ENCODE peak calls at places on chromosomes 2 and 18, in nine cellular contexts. A is uterus; Y is CD8-positive, alpha-beta memory T cell; M is cardiac muscle cell; N is upper lobe of right lung; Z is astrocyte; F is dorsolateral prefrontal cortex; J is endodermal cell; R is CD4-positive, alpha-beta memory T cell. H is an unnamed sample.

GRCh38 chr2:65416945-65417344 is 15.5 kb downstream of the SPRED2 start:
- DNase-seq in Z (no peak), M (no peak), Y (no peak), A (no peak), J (no peak), F (no peak), N (no peak), R (no peak), H (no peak)

GRCh38 chr2:82120120-82120519 is 1815.6 kb upstream of the LRRTM1 start:
- DNase-seq in M (no peak), R (no peak), J (no peak), A (no peak), F (no peak), Y (no peak), N (no peak), Z (no peak), H (no peak)

GRCh38 chr2:176584333-176584732 is 315.1 kb downstream of the MTX2 start:
- DNase-seq in N (no peak), R (no peak), Z (peak), M (no peak), J (no peak), Y (no peak), F (no peak), A (no peak), H (no peak)

GRCh38 chr2:56009758-56010534 is 86.4 kb upstream of the EFEMP1 start:
- DNase-seq in J (no peak), Y (no peak), Z (peak), M (peak), N (no peak), F (no peak), A (no peak), R (no peak), H (no peak)

GRCh38 chr2:229297284-229297683 is 26.2 kb upstream of the PID1 start:
- DNase-seq in F (no peak), Z (no peak), N (no peak), J (no peak), R (no peak), A (no peak), Y (no peak), M (peak), H (no peak)

GRCh38 chr2:9140570-9141378 is 65.8 kb upstream of the ASAP2 start:
- DNase-seq in R (no peak), J (no peak), M (no peak), Z (peak), F (no peak), Y (no peak), N (no peak), A (no peak), H (no peak)

GRCh38 chr2:42999391-42999811 is 207.0 kb upstream of the HAAO start:
- DNase-seq in Z (no peak), F (no peak), R (no peak), M (no peak), Y (no peak), N (no peak), A (no peak), J (peak), H (no peak)

GRCh38 chr2:150610670-150611279 is 123.3 kb upstream of the RND3 start:
- DNase-seq in J (peak), R (no peak), F (no peak), N (no peak), Z (no peak), Y (no peak), M (peak), A (no peak), H (no peak)

GRCh38 chr2:23900927-23901322 is 26.0 kb downstream of the ATAD2B start:
- DNase-seq in J (no peak), N (no peak), M (peak), A (no peak), Z (peak), F (no peak), R (no peak), Y (no peak), H (no peak)

GRCh38 chr2:135256531-135257258 is 204.6 kb downstream of the RAB3GAP1 start:
- DNase-seq in F (no peak), M (no peak), Y (no peak), A (no peak), J (no peak), R (no peak), N (no peak), Z (peak), H (no peak)

GRCh38 chr2:215277942-215278341 is 33.9 kb upstream of the ATIC start:
- DNase-seq in Y (no peak), Z (peak), N (no peak), R (no peak), A (no peak), M (peak), F (no peak), J (no peak), H (no peak)

GRCh38 chr2:7972670-7973069 is 709.2 kb upstream of the ID2 start:
- DNase-seq in F (no peak), R (no peak), N (no peak), J (no peak), Y (no peak), A (no peak), Z (no peak), M (no peak), H (no peak)

GRCh38 chr2:57373530-57373929 is 673.1 kb upstream of the VRK2 start:
- DNase-seq in R (no peak), N (no peak), A (no peak), Y (no peak), Z (peak), M (peak), J (no peak), F (no peak), H (no peak)

GRCh38 chr2:42949125-42949524 is 156.7 kb upstream of the HAAO start:
- DNase-seq in F (no peak), J (no peak), Y (no peak), N (no peak), R (no peak), Z (no peak), M (no peak), A (no peak), H (no peak)

GRCh38 chr2:897091-897490 is 53.6 kb upstream of the SNTG2 start:
- DNase-seq in R (no peak), N (no peak), A (no peak), Z (no peak), M (no peak), J (peak), F (no peak), Y (no peak), H (no peak)

GRCh38 chr18:34222025-34222395 is 2.7 kb downstream of the NOL4 start:
- DNase-seq in A (no peak), J (peak), N (no peak), R (no peak), F (peak), M (no peak), Y (no peak), Z (no peak), H (no peak)

GRCh38 chr2:26284132-26284531 is 39.4 kb downstream of the HADHB start:
- DNase-seq in R (no peak), Z (peak), J (no peak), M (peak), N (no peak), Y (no peak), F (no peak), A (no peak), H (no peak)

GRCh38 chr2:24754985-24755690 is 38.1 kb downstream of the PTRHD1 start:
- DNase-seq in M (no peak), R (no peak), N (no peak), F (no peak), Z (no peak), A (no peak), Y (no peak), J (no peak), H (no peak)

GRCh38 chr18:56517761-56518160 is 120.6 kb downstream of the TXNL1 start:
- DNase-seq in R (no peak), J (no peak), M (no peak), A (no peak), Y (no peak), F (no peak), N (no peak), Z (no peak), H (no peak)

GRCh38 chr2:154699560-154699901 is 1.0 kb downstream of the KCNJ3 start:
- DNase-seq in M (no peak), Z (no peak), J (no peak), A (no peak), F (no peak), R (no peak), N (no peak), Y (no peak), H (no peak)

GRCh38 chr2:49780949-49781348 is 626.6 kb upstream of the FSHR start:
- DNase-seq in N (no peak), Y (no peak), R (no peak), F (no peak), Z (no peak), M (no peak), J (no peak), A (no peak), H (no peak)

GRCh38 chr2:158144914-158145625 is 43.4 kb downstream of the UPP2 start:
- DNase-seq in J (peak), M (no peak), N (no peak), F (no peak), R (no peak), Z (no peak), Y (no peak), A (no peak), H (no peak)

GRCh38 chr2:101063352-101063751 is 61.3 kb downstream of the RPL31 start:
- DNase-seq in Z (peak), N (no peak), R (no peak), A (no peak), F (no peak), J (no peak), Y (no peak), M (peak), H (no peak)

GRCh38 chr2:65164379-65165023 is 34.6 kb upstream of the RAB1A start:
- DNase-seq in F (no peak), R (no peak), M (peak), J (no peak), N (peak), A (no peak), Z (peak), Y (no peak), H (no peak)

GRCh38 chr2:241268716-241269445 is 46.6 kb downstream of the HDLBP start:
- DNase-seq in R (no peak), F (no peak), M (no peak), J (no peak), Y (no peak), Z (peak), A (no peak), N (no peak), H (no peak)

GRCh38 chr2:27016801-27017325 is 15.9 kb upstream of the TMEM214 start:
- DNase-seq in Y (no peak), A (peak), R (peak), F (no peak), J (peak), M (peak), N (no peak), Z (peak), H (peak)

GRCh38 chr2:198928026-198928425 is 529.7 kb downstream of the SATB2 start:
- DNase-seq in A (no peak), Y (no peak), R (no peak), M (no peak), J (no peak), N (peak), F (peak), Z (no peak), H (no peak)

GRCh38 chr2:141437521-141437920 is 693.3 kb downstream of the LRP1B start:
- DNase-seq in Y (no peak), A (no peak), M (no peak), Z (no peak), F (no peak), N (no peak), R (no peak), J (no peak), H (no peak)

GRCh38 chr2:103963331-103963730 is 890.6 kb upstream of the POU3F3 start:
- DNase-seq in F (no peak), N (no peak), R (no peak), M (no peak), J (no peak), A (no peak), Z (no peak), Y (no peak), H (no peak)

GRCh38 chr2:105114551-105114950 is 76.7 kb downstream of the MRPS9 start:
- DNase-seq in A (no peak), M (peak), Y (no peak), J (peak), N (no peak), Z (peak), F (no peak), R (peak), H (no peak)

GRCh38 chr18:46264255-46264654 is 160.1 kb downstream of the HAUS1 start:
- DNase-seq in Z (no peak), N (no peak), J (no peak), R (peak), A (no peak), F (no peak), Y (no peak), M (peak), H (no peak)

GRCh38 chr2:202346180-202346579 is 29.9 kb upstream of the BMPR2 start:
- DNase-seq in Y (no peak), R (no peak), J (no peak), Z (no peak), A (no peak), M (peak), F (no peak), N (no peak), H (no peak)

GRCh38 chr2:84676295-84676694 is 160.0 kb downstream of the DNAH6 start:
- DNase-seq in A (no peak), R (no peak), N (no peak), M (no peak), Z (peak), J (no peak), F (no peak), Y (no peak), H (no peak)

GRCh38 chr18:75869197-75869596 is 441.7 kb upstream of the SMIM21 start:
- DNase-seq in Z (peak), Y (no peak), M (no peak), A (no peak), N (no peak), R (no peak), F (no peak), J (no peak), H (no peak)
- H3K4me3 ChIP-seq in Z (no peak), Y (no peak), M (no peak), A (no peak), N (no peak), R (no peak), F (no peak), J (no peak), H (no peak)

GRCh38 chr2:132417430-132418035 is 928 bp downstream of the GPR39 start:
- DNase-seq in Z (no peak), J (peak), Y (no peak), M (no peak), N (no peak), R (no peak), F (peak), A (no peak), H (no peak)

GRCh38 chr2:132412021-132412420 is 4.6 kb upstream of the GPR39 start:
- DNase-seq in Y (no peak), F (no peak), A (no peak), M (no peak), Z (no peak), N (no peak), R (no peak), J (peak), H (no peak)

GRCh38 chr2:132416996-132417395 is 391 bp downstream of the GPR39 start:
- DNase-seq in A (no peak), J (no peak), R (no peak), M (no peak), Y (no peak), F (no peak), N (peak), Z (no peak), H (no peak)

GRCh38 chr2:132415256-132416079 is 1.1 kb upstream of the GPR39 start:
- DNase-seq in A (no peak), Y (no peak), J (no peak), Z (no peak), F (peak), N (peak), M (peak), R (no peak), H (no peak)

DNA sequence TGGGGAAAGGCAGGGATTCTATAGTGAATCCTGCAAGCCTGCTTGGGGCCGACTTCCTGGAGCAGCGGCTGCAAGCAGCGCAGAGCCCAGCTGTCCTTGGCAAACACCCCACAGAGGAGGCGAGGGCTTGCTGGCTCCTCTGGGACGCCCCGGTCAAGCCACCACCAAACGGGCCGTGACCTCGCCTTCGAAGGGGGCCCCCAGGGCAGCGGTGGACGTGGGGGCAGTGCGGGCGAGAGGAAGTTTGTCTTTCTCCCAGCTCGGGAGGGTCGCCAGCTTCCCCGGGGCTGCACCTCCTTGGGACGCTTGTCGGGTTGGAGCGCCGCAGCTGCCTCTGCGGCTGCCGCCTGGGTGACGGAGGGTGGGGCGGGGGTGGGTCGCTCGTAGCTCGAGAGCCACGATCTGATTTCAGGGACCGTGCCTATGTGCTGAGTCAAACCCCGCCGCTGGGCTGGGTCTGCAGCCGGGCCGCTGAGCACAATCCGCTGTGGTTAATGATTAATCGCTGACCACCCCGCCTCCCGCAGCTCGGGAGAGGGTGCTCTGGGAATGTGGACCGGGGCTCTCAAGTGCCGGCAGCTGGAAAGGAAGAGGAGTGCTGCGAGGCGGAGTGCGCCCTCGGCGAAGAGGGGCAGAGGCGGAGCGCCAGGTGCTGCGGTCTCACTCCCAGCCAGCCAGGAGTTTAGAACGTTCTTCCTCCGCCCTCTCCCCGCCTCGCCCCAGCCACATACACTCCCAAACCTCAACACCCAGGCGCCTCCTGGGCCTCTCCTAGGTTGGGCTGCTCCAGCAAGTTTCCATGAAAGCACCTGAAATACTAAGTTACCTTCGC is at the start of gene GPR39:
- DNase-seq in N (peak), Z (peak), R (no peak), Y (no peak), J (peak), F (peak), M (peak), A (peak), H (no peak)
- H3K4me3 ChIP-seq in N (peak), Z (peak), R (no peak), Y (no peak), J (peak), F (peak), M (peak), A (peak), H (no peak)

DNA sequence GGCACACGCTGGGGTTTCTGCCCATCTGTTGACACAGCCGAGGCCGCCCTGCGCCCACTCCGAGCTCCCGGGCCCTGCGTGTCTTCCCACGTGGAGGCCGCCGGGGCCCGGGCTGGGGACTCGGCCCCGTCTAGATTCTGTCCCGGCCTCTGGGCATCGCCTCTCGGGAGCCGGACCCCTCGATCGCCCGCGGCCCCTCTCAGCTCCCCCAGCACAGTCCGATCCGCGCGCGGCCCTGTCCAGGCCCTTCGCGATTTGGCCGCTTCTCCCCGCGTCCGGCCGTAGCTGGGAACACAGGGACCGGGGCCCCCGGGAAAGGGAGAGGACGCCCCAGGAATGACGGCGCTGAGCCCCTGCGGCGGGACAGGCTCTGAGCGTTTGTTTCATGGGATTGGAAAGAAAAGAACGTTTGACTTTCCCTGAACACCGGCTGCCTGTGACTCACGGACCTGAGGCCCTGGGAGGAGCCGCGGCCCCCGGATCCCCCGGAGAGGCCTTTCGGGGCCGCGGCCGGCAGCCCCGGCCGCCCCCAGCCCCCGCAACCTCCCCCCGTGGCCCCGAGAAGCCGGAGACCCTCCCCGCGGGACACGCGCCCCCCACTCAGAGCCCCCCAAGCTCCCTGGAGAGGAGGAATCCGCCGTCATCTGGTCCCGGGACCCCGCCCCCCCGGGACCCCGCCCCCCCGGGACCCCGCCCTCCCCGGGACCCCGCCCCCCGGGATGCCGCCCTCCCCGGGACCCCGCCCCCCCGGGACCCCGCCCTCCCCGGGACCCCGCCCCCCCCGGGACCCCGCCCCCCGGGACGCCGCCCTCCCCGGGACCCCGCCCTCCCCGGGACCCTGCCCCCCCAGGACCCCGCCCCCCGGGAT is 62.7 kb upstream of the CTDP1 start:
- DNase-seq in Y (no peak), J (peak), R (no peak), Z (peak), F (no peak), A (no peak), N (peak), M (peak), H (no peak)
- H3K4me3 ChIP-seq in Y (no peak), J (no peak), R (no peak), Z (peak), F (peak), A (no peak), N (no peak), M (peak), H (no peak)

DNA sequence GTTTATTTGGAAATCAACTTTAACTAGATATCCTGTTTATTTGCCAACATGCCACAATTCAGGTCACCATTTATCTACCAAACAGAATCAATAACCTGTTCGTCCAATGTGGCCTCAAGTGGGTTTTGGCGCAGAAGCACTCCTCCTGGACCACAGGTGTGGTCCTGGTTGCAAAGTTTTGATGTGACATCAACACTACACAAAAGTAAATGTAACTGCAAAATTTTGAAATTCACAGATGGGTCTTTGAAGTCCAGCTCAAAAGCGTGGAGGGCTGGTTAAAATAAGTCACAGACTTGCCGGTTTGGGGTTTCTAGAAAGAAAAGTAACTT is 474 bp upstream of the GCA start:
- DNase-seq in A (no peak), J (no peak), F (no peak), M (no peak), N (no peak), Z (no peak), Y (no peak), R (no peak), H (no peak)
- H3K4me3 ChIP-seq in A (peak), J (peak), F (peak), M (peak), N (peak), Z (peak), Y (peak), R (peak), H (peak)

H was measured in naive thymus-derived CD4-positive, alpha-beta T cell.